ENCODE peak calls at places on chromosome 17, in four cellular contexts. E is HepG2, X is WTC11, J is A549. U is an unnamed sample.

GRCh38 chr17:28643979-28644781 is 778 bp downstream of the BLTP2 start:
- DNase-seq in E (peak), X (peak), J (peak), U (peak)

GRCh38 chr17:61411944-61412859 is 12.6 kb downstream of the TBX2 start:
- DNase-seq in E (peak), X (peak), J (peak), U (peak)

GRCh38 chr17:59462385-59462784 is 103.0 kb upstream of the DHX40 start:
- DNase-seq in E (no peak), X (no peak), J (no peak), U (no peak)

GRCh38 chr17:54968259-54968953 is at the start of the genes COX11 and STXBP4:
- DNase-seq in E (peak), X (peak), J (peak), U (peak)

GRCh38 chr17:44941712-44942331 is 5.8 kb downstream of the KIF18B start:
- DNase-seq in E (no peak), X (no peak), J (peak), U (no peak)

GRCh38 chr17:19650826-19651225 is 2.3 kb downstream of the ALDH3A2 start:
- DNase-seq in E (no peak), X (no peak), J (no peak), U (no peak)

GRCh38 chr17:56653877-56654276 is 60.4 kb downstream of the NOG start:
- DNase-seq in E (peak), X (peak), J (peak), U (peak)

GRCh38 chr17:76265624-76266243 is 586 bp downstream of the UBALD2 start:
- DNase-seq in E (no peak), X (peak), J (no peak), U (peak)

GRCh38 chr17:50272246-50272645 is 2.0 kb upstream of the TMEM92 start:
- DNase-seq in E (no peak), X (peak), J (no peak), U (no peak)

GRCh38 chr17:67514998-67515397 is 137.9 kb downstream of the PITPNC1 start:
- DNase-seq in E (no peak), X (no peak), J (no peak), U (no peak)

GRCh38 chr17:28846231-28846630 is 3.6 kb upstream of the FAM222B start:
- DNase-seq in E (no peak), X (no peak), J (no peak), U (no peak)

GRCh38 chr17:78346605-78347250 is 13.1 kb downstream of the SOCS3 start:
- DNase-seq in E (no peak), X (no peak), J (no peak), U (no peak)

GRCh38 chr17:41629826-41630670 is 5.7 kb upstream of the KRT17 start:
- DNase-seq in E (no peak), X (no peak), J (no peak), U (no peak)

DNA sequence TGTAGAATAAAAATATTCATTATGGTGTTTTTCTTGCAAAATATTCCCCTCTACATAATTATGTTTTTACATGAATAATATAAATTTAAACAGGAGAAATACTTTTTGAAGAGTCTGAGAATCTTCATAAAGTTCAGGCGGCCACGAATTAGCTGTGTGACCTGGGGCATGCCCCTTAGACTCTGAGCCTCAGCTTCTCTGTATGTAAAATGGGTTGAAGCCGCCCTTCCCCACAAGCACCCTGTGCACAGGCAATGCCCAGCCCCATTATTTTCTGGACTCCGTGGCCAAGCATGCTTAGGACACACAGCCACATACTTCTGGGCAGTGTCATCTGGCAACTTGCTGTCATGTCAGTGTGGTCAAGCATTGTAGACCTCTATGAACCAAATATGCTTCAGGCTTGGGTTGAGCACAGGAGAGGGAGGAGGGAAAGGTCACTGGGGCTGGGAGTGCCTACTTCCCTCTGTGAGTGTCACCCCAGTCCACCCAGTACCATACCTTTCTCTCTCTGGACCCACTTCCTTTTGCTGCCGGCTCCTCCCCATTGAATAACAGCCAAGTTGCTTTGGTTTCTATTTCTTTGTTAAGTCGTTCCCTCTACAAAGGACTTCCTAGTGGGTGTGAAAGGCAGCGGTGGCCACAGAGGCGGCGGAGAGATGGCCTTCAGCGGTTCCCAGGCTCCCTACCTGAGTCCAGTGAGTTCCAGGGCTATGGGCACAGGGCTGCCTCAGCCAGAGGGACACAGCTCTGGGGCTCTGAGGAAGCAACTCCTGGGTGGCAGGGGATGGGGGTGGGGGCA is at the start of gene LGALS9:
- DNase-seq in E (no peak), X (no peak), J (no peak), U (no peak)
- TF ChIP-seq NR3C1 in E (no peak), X (no peak), J (no peak), U (no peak)

GRCh38 chr17:79546386-79546785 is 64.5 kb downstream of the RBFOX3 start:
- DNase-seq in E (no peak), X (no peak), J (no peak), U (no peak)
- TF ChIP-seq NR3C1 in E (no peak), X (no peak), J (no peak), U (no peak)

GRCh38 chr17:3935140-3935542 is 18.9 kb upstream of the P2RX1 start:
- DNase-seq in E (peak), X (peak), J (peak), U (peak)
- TF ChIP-seq NR3C1 in E (no peak), X (no peak), J (no peak), U (no peak)

DNA sequence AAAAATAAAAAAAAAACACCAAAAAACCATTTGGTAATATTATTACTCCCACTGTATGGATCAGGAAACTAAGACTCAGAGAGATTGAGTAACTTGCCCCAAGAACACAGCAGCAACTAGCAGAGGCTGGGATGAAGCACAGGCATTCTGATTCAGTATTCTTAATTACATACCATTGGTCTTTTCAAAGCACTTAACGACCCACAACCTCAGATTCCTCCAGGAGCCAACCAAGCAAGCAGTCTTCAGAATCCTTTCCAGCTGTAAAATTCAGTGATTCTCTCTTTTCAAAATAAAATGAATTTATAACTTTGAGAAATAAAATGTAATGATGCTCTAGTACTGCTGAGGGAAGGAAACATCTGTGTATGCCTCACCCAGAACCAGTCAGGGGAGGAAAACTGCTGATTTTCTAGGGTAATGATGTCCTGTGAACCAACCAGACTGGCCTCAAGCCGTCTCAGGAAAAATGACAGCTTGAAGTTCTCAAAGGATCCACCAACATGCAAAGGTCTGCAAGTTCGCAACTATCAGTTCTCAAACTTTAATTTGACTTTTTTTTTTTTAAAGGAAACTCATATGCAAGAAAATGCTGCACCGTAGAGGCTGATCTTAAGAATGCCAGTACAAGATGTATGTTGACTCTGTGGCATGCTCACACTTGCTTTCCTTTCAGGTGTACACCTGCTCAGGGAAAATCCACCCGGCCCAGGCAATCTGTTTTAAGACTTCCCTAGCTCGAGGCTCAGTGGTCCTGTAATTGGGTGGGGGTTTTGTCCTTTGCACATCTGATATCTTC is 9.0 kb downstream of the CUEDC1 start:
- DNase-seq in E (no peak), X (no peak), J (no peak), U (no peak)
- TF ChIP-seq NR3C1 in E (no peak), X (no peak), J (no peak), U (no peak)

DNA sequence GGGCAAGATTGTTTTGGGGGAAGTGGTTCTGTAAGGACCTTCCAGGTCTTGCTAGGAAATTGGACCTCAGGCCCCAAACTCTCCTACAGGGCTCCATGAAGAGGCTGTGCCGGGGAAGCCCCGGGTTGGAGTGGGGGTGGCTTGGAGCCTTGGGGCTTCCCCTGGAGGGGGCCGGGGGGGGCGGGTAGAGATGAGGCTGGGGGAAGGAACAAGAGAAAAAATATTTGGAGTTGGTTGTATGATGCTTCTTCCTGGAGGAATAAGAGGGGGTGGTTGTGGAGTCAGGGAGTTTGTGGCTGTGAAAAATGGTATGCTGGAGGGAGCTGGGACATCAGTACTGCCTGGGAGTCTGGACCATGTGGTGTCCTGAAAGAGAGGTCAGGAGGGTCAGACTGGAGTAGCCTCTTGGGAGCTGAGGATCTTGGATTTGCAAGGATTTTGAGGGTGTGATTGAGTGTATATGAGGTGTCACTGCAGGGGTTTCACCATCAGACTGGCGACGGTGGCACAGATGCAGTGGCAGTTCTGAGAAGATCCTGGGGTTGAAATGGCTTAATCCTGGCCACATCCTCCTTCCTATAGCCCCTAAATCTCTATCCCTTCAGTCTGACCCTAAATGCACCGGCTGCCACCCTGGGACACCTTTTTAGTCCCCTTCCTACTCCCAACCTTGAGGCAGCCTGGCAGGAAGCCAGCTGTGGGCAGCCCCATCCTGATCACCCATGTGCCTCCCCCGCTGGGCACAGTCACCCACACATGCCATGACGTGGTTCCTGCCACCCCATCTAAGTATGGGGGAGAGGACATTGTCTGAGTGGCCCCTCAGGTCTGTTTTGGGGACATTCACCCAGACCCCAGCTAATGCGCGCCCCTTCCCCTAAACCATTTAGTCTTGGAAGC is 10.9 kb downstream of the RARA start:
- DNase-seq in E (no peak), X (no peak), J (no peak), U (no peak)
- TF ChIP-seq NR3C1 in E (no peak), X (no peak), J (no peak), U (no peak)

DNA sequence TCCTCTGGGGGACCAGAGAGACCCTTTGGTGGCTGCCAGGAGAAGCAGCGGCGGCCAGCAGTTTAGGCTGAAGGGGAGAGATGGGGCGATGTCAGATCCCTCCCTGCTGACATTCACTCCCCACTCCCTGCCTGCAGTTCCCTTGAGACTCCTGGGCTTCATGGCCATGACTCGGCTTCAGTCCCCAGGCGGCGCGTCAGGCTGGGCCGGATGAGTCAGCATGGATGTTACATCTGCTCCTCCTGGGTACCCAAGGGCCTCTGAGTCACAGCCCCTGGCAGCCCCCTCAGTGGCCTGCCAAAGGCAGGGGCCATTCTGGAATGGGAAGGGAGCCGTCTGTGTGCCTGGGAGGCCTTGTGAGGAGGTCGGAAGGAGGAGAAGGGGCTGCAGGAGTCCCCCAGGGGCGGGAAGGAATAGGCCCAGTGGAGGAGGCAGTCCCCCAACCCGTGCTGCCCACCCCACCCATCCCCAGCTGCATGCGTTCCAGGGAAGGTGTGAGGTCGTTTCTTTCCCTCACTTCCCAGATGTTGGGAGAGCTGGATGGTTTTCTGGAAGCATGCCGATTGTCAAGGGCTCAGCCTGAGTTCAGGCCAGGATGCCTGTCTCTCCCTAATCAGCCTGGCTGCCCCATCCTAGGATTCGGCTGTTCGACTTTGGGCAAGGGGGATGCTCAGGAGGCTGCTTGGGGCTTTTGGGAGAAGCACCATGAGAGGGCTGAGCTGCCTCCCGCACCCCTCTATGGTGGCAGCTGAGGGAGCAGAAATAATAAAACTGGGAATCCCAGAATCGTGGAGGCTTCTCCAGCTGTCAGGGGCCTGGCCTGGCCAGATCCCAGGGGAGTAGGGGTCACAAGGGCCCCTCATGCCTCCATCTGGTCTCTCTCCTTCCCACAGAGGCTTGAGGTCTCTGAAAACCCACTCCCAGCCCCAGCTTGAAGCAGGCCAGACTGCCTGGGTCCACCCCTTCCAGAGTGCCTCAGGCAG is 9.7 kb downstream of the RHBDL3 start:
- DNase-seq in E (no peak), X (peak), J (peak), U (peak)
- TF ChIP-seq NR3C1 in E (no peak), X (no peak), J (no peak), U (no peak)

GRCh38 chr17:12113156-12113555 is 92.5 kb downstream of the MAP2K4 start:
- DNase-seq in E (no peak), X (no peak), J (no peak), U (no peak)
- TF ChIP-seq NR3C1 in E (no peak), X (no peak), J (no peak), U (no peak)

U was measured in K562.